ENCODE peak calls at places on chromosomes 16 and 17, in nine cellular contexts. U is upper lobe of right lung, W is cardiac fibroblast, G is progenitor cell of endocrine pancreas, X is IMR-90, F is esophagus squamous epithelium, K is fibroblast of the aortic adventitia, B is GM10248, S is WTC11. H is an unnamed sample.

GRCh38 chr16:57711-58110 is 4.1 kb downstream of the SNRNP25 start:
- DNase-seq in U (no peak), W (no peak), G (no peak), X (peak; percentile 56), F (no peak), K (peak; percentile 54), B (no peak), S (no peak), H (no peak)

GRCh38 chr16:68503334-68503733 is 35.8 kb upstream of the ZFP90 start:
- DNase-seq in U (no peak), W (no peak), G (no peak), X (peak; percentile 21), F (no peak), K (no peak), B (no peak), S (no peak), H (no peak)

GRCh38 chr17:21397341-21398050 is 21.3 kb downstream of the KCNJ12 start:
- DNase-seq in U (no peak), W (peak; percentile 50), G (no peak), X (peak; percentile 81), F (no peak), K (peak; percentile 74), B (no peak), S (no peak), H (no peak)

GRCh38 chr16:68365167-68365817 is 54.5 kb downstream of the PRMT7 start:
- DNase-seq in U (peak; percentile 80), W (no peak), G (no peak), X (no peak), F (no peak), K (no peak), B (no peak), S (no peak), H (no peak)

GRCh38 chr16:74563828-74564263 is 43.1 kb downstream of the GLG1 start:
- DNase-seq in U (no peak), W (peak; percentile 33), G (no peak), X (peak; percentile 43), F (no peak), K (peak; percentile 22), B (no peak), S (no peak), H (no peak)

GRCh38 chr17:40122944-40123810 is 1.4 kb downstream of the MSL1 start:
- DNase-seq in U (peak; percentile 66), W (peak; percentile 52), G (peak; percentile 41), X (peak; percentile 30), F (no peak), K (peak; percentile 55), B (peak; percentile 66), S (peak; percentile 82), H (peak; percentile 47)

GRCh38 chr16:55512941-55513340 is 4.1 kb downstream of the LPCAT2 start:
- DNase-seq in U (no peak), W (no peak), G (no peak), X (no peak), F (no peak), K (no peak), B (no peak), S (no peak), H (no peak)

GRCh38 chr16:89782489-89782888 is 34.0 kb downstream of the FANCA start:
- DNase-seq in U (no peak), W (no peak), G (no peak), X (no peak), F (no peak), K (no peak), B (no peak), S (no peak), H (no peak)

GRCh38 chr16:77113835-77114234 is 77.2 kb upstream of the MON1B start:
- DNase-seq in U (no peak), W (peak; percentile 1), G (no peak), X (no peak), F (no peak), K (no peak), B (no peak), S (no peak), H (no peak)

GRCh38 chr16:73065617-73066313 is 17.8 kb upstream of the ZFHX3 start:
- DNase-seq in U (peak; percentile 71), W (peak; percentile 39), G (no peak), X (no peak), F (no peak), K (peak; percentile 52), B (no peak), S (no peak), H (no peak)

GRCh38 chr17:81526662-81527571 is 1.3 kb upstream of the FSCN2 start:
- DNase-seq in U (no peak), W (no peak), G (no peak), X (no peak), F (no peak), K (no peak), B (no peak), S (no peak), H (no peak)

GRCh38 chr17:81528384-81528650 is 140 bp downstream of the FSCN2 start:
- DNase-seq in U (no peak), W (no peak), G (no peak), X (no peak), F (no peak), K (no peak), B (no peak), S (no peak), H (no peak)

GRCh38 chr17:81528651-81529436 is 667 bp downstream of the FSCN2 start:
- DNase-seq in U (no peak), W (no peak), G (no peak), X (no peak), F (no peak), K (no peak), B (no peak), S (no peak), H (no peak)

GRCh38 chr17:81529437-81529803 is 1.2 kb downstream of the FSCN2 start:
- DNase-seq in U (no peak), W (no peak), G (no peak), X (no peak), F (no peak), K (no peak), B (no peak), S (no peak), H (no peak)

DNA sequence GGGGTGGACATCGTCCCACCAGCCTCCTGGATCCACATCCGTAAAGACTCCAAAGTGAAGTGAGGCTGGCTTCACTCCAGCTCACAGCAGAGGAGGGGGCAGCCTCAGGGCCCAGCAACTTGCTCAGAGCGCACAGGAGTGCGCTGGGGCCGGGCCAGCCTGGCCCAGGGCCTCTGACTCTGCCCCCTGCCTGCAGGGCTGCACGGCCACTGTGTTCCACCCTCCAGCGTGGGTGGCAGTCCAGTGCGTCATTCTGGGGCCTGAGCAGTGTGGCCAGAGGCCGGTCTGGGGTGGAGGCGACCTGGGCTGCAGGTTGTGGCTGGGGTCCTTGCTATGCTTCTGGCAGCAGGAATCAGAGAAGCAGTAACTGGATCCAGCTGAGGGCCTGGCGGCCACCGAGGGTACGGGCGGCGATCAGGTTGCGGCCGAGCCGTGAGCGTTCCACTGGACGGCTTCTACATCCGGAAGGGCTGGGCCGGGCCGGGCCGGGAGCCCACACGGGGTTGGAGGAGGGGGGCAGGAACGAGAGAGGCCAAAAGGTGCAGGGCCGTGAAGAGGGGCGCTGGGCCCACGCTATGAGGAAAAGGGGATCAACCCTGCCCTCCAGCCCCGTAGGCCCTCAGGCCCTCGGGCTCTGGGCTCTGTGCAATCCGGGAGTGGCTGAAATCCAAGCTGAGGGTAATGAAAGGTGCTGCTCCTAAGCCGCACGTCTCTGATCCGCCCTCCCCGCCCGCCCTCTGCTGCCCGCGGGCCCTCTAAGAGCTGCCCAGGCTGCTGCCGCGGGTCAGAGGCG is at the start of gene FSCN2:
- DNase-seq in U (no peak), W (no peak), G (no peak), X (no peak), F (no peak), K (no peak), B (no peak), S (no peak), H (no peak)
- TF ChIP-seq CTCF in U (no peak), W (peak; percentile 33), G (no peak), X (peak; percentile 18), F (no peak), K (peak; percentile 47), B (no peak), S (no peak), H (no peak)

DNA sequence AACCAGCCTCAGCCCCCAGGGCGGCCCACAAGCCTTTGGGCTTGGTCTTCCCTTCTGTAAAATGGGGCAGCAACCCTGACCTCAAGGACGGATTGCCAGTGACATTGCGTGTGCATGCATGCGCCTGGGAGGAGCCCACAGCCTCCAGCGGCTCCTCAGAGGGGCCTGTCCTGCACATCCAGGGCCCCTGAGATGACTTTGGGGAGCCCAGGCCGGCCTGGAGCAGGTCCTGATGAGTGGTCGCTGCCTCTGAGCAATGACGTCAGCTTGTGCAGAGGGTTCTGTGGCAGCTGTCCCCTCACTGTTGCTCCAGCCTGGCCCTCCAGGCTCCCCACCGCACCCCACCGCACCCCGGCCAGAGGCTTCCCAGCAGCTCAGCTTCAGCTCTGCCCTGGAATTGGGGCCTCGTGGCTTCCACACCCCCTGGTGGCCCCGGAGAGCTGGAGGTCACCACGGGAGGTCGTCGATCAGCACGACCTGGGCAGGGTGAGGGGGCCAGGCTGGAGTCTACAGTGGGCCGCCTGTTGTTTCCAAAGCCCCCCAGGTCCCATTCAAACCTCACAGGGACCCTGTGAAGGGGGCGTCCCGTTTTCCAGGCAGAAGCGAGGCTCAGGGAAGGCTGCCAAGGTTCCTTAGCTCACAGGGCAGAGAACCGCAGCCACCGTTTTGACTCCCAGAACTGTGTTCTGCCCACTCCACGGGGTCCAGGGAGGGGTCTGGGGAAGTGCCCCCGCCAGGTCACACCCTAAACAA is 341.8 kb downstream of the SEC14L1 start:
- DNase-seq in U (no peak), W (no peak), G (no peak), X (no peak), F (no peak), K (no peak), B (no peak), S (no peak), H (no peak)
- TF ChIP-seq CTCF in U (no peak), W (no peak), G (no peak), X (no peak), F (no peak), K (no peak), B (no peak), S (no peak), H (no peak)

DNA sequence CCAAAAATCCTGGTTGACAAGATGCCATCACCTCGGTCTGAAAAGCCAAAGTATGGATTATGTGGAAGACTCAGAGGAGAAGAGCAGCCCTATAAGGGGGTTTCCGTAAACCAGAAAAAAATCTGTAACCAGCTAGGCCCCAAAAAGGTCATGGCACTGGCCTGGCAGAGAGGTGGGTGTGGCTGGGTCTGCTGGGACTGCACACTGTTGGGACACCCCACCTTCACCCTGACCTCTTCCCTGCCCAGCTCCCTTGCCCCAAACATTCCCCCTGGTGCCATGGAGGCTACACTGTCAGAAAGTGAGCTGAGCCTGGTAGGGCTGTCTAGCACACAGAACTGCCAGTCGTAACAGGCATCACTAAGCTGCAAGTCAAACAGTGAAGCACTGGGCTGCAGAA is 6.5 kb downstream of the SLC47A2 start:
- DNase-seq in U (no peak), W (no peak), G (no peak), X (no peak), F (no peak), K (no peak), B (no peak), S (no peak), H (no peak)
- TF ChIP-seq CTCF in U (no peak), W (no peak), G (no peak), X (no peak), F (no peak), K (no peak), B (no peak), S (no peak), H (no peak)

DNA sequence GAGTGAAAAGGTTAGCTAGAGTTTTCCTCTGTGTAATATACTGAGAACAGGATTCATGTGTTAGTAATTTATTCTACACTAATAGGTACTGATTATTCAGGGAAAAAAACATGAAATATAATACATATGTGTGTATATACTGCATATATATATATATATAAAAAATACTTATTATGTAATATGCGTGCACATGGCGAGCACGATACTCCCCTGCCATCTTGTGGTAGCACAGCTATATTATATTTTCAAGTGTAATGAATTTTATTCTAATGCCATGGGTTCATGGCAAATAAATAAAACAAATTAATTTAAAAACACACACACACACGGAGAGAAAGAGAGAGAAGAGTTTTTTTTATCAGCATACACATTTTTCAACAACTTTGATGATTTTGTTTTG is 460.6 kb downstream of the KCNJ2 start:
- DNase-seq in U (no peak), W (peak; percentile 6), G (no peak), X (peak; percentile 13), F (no peak), K (peak; percentile 17), B (no peak), S (no peak), H (no peak)
- TF ChIP-seq CTCF in U (peak; percentile 20), W (peak; percentile 27), G (peak; percentile 11), X (peak; percentile 41), F (no peak), K (no peak), B (peak; percentile 19), S (no peak), H (peak; percentile 33)